ENCODE peak calls at places on chromosomes 1 and 21, in nine cellular contexts. One of them, this sample, is unnamed.

GRCh38 chr21:23699402-23699801 is 1907.9 kb downstream of the MRPL39 start:
- DNase-seq in K562: no peak
- DNase-seq in ovary: no peak
- DNase-seq in transverse colon: no peak
- DNase-seq in suprapubic skin: no peak
- DNase-seq in GM12878: no peak
- DNase-seq in stomach: no peak
- DNase-seq in HepG2: no peak
- DNase-seq in SK-N-SH: no peak
- DNase-seq in this sample: no peak

GRCh38 chr1:82423174-82423815 is 622.6 kb downstream of the ADGRL2 start:
- DNase-seq in K562: no peak
- DNase-seq in ovary: no peak
- DNase-seq in transverse colon: no peak
- DNase-seq in suprapubic skin: no peak
- DNase-seq in GM12878: no peak
- DNase-seq in stomach: no peak
- DNase-seq in HepG2: no peak
- DNase-seq in SK-N-SH: no peak
- DNase-seq in this sample: no peak

GRCh38 chr1:59738591-59739015 is 76.1 kb upstream of the HOOK1 start:
- DNase-seq in K562: no peak
- DNase-seq in ovary: no peak
- DNase-seq in transverse colon: no peak
- DNase-seq in suprapubic skin: no peak
- DNase-seq in GM12878: no peak
- DNase-seq in stomach: no peak
- DNase-seq in HepG2: peak; percentile 53
- DNase-seq in SK-N-SH: no peak
- DNase-seq in this sample: no peak

GRCh38 chr1:231395051-231395995 is 26.8 kb downstream of the EGLN1 start:
- DNase-seq in K562: no peak
- DNase-seq in ovary: no peak
- DNase-seq in transverse colon: no peak
- DNase-seq in suprapubic skin: no peak
- DNase-seq in GM12878: no peak
- DNase-seq in stomach: no peak
- DNase-seq in HepG2: peak; percentile 74
- DNase-seq in SK-N-SH: no peak
- DNase-seq in this sample: peak; percentile 91

GRCh38 chr1:182622795-182623528 is 18.8 kb upstream of the RGS16 start:
- DNase-seq in K562: no peak
- DNase-seq in ovary: no peak
- DNase-seq in transverse colon: no peak
- DNase-seq in suprapubic skin: no peak
- DNase-seq in GM12878: no peak
- DNase-seq in stomach: no peak
- DNase-seq in HepG2: no peak
- DNase-seq in SK-N-SH: no peak
- DNase-seq in this sample: no peak

GRCh38 chr1:224432672-224433040 is 1.9 kb downstream of the WDR26 start:
- DNase-seq in K562: peak; percentile 58
- DNase-seq in ovary: no peak
- DNase-seq in transverse colon: no peak
- DNase-seq in suprapubic skin: no peak
- DNase-seq in GM12878: no peak
- DNase-seq in stomach: no peak
- DNase-seq in HepG2: no peak
- DNase-seq in SK-N-SH: peak; percentile 31
- DNase-seq in this sample: no peak

GRCh38 chr21:38203229-38203628 is 53.6 kb upstream of the KCNJ15 start:
- DNase-seq in K562: no peak
- DNase-seq in ovary: no peak
- DNase-seq in transverse colon: no peak
- DNase-seq in suprapubic skin: no peak
- DNase-seq in GM12878: no peak
- DNase-seq in stomach: no peak
- DNase-seq in HepG2: no peak
- DNase-seq in SK-N-SH: no peak
- DNase-seq in this sample: no peak

GRCh38 chr1:101476541-101476940 is 239.7 kb downstream of the S1PR1 start:
- DNase-seq in K562: no peak
- DNase-seq in ovary: no peak
- DNase-seq in transverse colon: no peak
- DNase-seq in suprapubic skin: no peak
- DNase-seq in GM12878: no peak
- DNase-seq in stomach: no peak
- DNase-seq in HepG2: no peak
- DNase-seq in SK-N-SH: no peak
- DNase-seq in this sample: no peak

GRCh38 chr1:39852876-39853275 is 30.4 kb downstream of the TRIT1 start:
- DNase-seq in K562: no peak
- DNase-seq in ovary: no peak
- DNase-seq in transverse colon: no peak
- DNase-seq in suprapubic skin: no peak
- DNase-seq in GM12878: no peak
- DNase-seq in stomach: no peak
- DNase-seq in HepG2: no peak
- DNase-seq in SK-N-SH: no peak
- DNase-seq in this sample: no peak

GRCh38 chr21:45100866-45101265 is 26.5 kb downstream of the ADARB1 start:
- DNase-seq in K562: no peak
- DNase-seq in ovary: no peak
- DNase-seq in transverse colon: no peak
- DNase-seq in suprapubic skin: no peak
- DNase-seq in GM12878: no peak
- DNase-seq in stomach: no peak
- DNase-seq in HepG2: no peak
- DNase-seq in SK-N-SH: no peak
- DNase-seq in this sample: no peak

GRCh38 chr1:101235241-101235695 is 1.6 kb upstream of the S1PR1 start:
- DNase-seq in K562: no peak
- DNase-seq in ovary: no peak
- DNase-seq in transverse colon: no peak
- DNase-seq in suprapubic skin: no peak
- DNase-seq in GM12878: no peak
- DNase-seq in stomach: no peak
- DNase-seq in HepG2: no peak
- DNase-seq in SK-N-SH: no peak
- DNase-seq in this sample: no peak

GRCh38 chr1:11068556-11069232 is 8.9 kb upstream of the SRM start:
- DNase-seq in K562: no peak
- DNase-seq in ovary: peak; percentile 3
- DNase-seq in transverse colon: no peak
- DNase-seq in suprapubic skin: peak; percentile 26
- DNase-seq in GM12878: no peak
- DNase-seq in stomach: no peak
- DNase-seq in HepG2: no peak
- DNase-seq in SK-N-SH: no peak
- DNase-seq in this sample: no peak

DNA sequence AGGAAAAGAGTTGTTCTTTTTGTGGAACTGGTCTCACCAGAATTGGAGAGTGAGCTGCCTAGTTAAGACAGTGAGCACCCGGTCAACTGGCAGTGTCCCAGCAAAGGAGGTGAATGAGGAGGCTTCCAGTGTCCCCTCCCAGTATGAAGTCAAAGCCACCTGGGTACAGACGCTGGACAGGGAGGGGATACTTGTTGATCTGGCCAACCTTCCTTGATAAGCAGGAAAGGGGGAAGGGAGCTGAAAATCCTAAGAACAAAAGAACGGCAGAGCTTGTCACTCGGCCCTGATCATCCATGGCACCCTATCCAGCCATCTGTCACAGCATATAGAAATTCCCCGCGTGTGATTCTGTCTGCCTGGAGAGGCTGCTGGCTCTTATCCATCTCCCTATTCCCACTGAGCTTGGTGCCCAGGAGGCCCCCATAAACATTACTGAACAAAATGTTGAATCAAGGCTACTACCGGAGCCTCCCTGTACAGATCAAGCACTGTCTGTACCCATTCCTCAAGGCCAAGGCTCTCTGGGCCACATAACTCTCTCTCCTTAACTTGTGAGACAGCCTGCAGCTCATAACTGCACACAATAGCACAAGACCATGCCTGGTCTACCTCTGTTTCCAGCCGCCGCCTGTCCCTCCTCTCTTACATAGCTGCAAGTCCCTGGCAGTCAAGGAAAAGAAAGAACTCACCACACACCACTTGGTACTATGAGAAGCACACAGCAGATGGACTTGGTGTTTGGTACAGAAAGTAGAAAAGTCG is 91.3 kb downstream of the SSBP3 start:
- DNase-seq in K562: no peak
- DNase-seq in ovary: no peak
- DNase-seq in transverse colon: peak; percentile 61
- DNase-seq in suprapubic skin: no peak
- DNase-seq in GM12878: no peak
- DNase-seq in stomach: peak; percentile 65
- DNase-seq in HepG2: no peak
- DNase-seq in SK-N-SH: no peak
- DNase-seq in this sample: no peak
- TF ChIP-seq EP300 in K562: no peak
- TF ChIP-seq EP300 in ovary: no peak
- TF ChIP-seq EP300 in transverse colon: no peak
- TF ChIP-seq EP300 in suprapubic skin: no peak
- TF ChIP-seq EP300 in GM12878: no peak
- TF ChIP-seq EP300 in stomach: no peak
- TF ChIP-seq EP300 in HepG2: no peak
- TF ChIP-seq EP300 in SK-N-SH: no peak
- TF ChIP-seq EP300 in this sample: no peak

DNA sequence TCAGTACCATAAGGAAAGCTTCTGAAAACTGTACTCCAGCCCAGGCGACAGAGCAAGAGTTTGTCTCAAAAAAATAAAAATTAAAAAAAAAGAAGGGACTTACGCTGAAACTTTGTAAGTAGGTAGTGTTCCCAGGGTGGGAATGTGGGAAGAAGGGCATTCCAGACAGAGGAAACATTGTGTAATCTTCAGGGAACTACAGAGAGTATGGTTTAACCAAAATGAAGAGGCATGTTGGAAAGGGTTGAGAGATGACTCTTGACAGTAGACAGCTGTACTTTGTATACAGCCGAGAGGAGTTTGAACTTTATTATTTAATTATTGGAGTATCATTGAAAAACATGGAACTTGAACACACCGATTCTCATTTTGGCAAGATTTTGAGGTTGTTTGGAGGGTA is 43.0 kb downstream of the PPP2R5A start:
- DNase-seq in K562: no peak
- DNase-seq in ovary: no peak
- DNase-seq in transverse colon: no peak
- DNase-seq in suprapubic skin: no peak
- DNase-seq in GM12878: no peak
- DNase-seq in stomach: no peak
- DNase-seq in HepG2: no peak
- DNase-seq in SK-N-SH: no peak
- DNase-seq in this sample: no peak
- TF ChIP-seq EP300 in K562: no peak
- TF ChIP-seq EP300 in ovary: no peak
- TF ChIP-seq EP300 in transverse colon: no peak
- TF ChIP-seq EP300 in suprapubic skin: no peak
- TF ChIP-seq EP300 in GM12878: no peak
- TF ChIP-seq EP300 in stomach: no peak
- TF ChIP-seq EP300 in HepG2: no peak
- TF ChIP-seq EP300 in SK-N-SH: no peak
- TF ChIP-seq EP300 in this sample: no peak

GRCh38 chr1:181038399-181038873 is 4.7 kb downstream of the MR1 start:
- DNase-seq in K562: peak; percentile 87
- DNase-seq in ovary: no peak
- DNase-seq in transverse colon: peak; percentile 57
- DNase-seq in suprapubic skin: no peak
- DNase-seq in GM12878: no peak
- DNase-seq in stomach: peak; percentile 55
- DNase-seq in HepG2: peak; percentile 75
- DNase-seq in SK-N-SH: peak; percentile 75
- DNase-seq in this sample: peak; percentile 80
- TF ChIP-seq EP300 in K562: peak; percentile 27
- TF ChIP-seq EP300 in ovary: no peak
- TF ChIP-seq EP300 in transverse colon: no peak
- TF ChIP-seq EP300 in suprapubic skin: no peak
- TF ChIP-seq EP300 in GM12878: no peak
- TF ChIP-seq EP300 in stomach: no peak
- TF ChIP-seq EP300 in HepG2: no peak
- TF ChIP-seq EP300 in SK-N-SH: no peak
- TF ChIP-seq EP300 in this sample: no peak

DNA sequence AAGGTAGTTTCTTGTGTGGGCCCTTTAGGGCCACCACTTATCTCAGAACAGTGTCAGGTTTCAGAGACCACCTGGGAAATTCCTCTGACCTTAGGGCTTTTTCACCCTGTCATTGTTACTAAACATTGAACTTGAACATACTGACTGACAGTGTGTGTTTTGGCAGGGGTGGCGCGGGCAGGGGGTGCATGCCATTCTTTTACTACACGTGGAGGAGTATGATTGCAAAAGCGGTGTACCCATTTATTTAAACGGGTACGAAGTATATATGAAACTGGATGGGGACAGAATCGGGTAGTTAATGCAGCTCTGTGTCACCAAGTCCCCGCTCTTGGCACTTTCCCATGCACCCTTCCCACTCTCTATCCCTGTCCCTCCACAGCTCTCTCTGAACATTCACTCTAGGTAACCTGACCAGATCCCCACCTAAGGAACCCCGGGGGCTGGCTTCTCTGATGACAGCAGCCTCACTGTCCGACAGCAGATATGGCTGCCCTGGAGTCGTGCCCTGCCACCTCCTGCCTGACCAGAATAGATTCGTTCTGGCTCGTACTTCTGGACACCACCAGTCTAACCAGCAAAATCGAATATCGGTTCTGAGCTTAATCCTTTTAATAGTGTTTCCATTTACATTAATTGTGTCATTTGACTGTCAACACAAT is 51.3 kb downstream of the NFASC start:
- DNase-seq in K562: no peak
- DNase-seq in ovary: no peak
- DNase-seq in transverse colon: no peak
- DNase-seq in suprapubic skin: no peak
- DNase-seq in GM12878: no peak
- DNase-seq in stomach: no peak
- DNase-seq in HepG2: no peak
- DNase-seq in SK-N-SH: no peak
- DNase-seq in this sample: no peak
- TF ChIP-seq EP300 in K562: no peak
- TF ChIP-seq EP300 in ovary: no peak
- TF ChIP-seq EP300 in transverse colon: no peak
- TF ChIP-seq EP300 in suprapubic skin: no peak
- TF ChIP-seq EP300 in GM12878: no peak
- TF ChIP-seq EP300 in stomach: no peak
- TF ChIP-seq EP300 in HepG2: no peak
- TF ChIP-seq EP300 in SK-N-SH: no peak
- TF ChIP-seq EP300 in this sample: no peak